ENCODE peak calls at places on chromosomes 4 and X, in five cellular contexts. One of them, this sample, is unnamed.

GRCh38 chr4:155442267-155443105 is 65.7 kb upstream of the MAP9 start:
- DNase-seq in HCT116: peak; percentile 49
- DNase-seq in hepatocyte: peak; percentile 83
- DNase-seq in GM23248: peak; percentile 70
- DNase-seq in brain microvascular endothelial cell: peak; percentile 79
- DNase-seq in this sample: peak; percentile 50

GRCh38 chr4:37946503-37947179 is 13.6 kb upstream of the PTTG2 start:
- DNase-seq in GM23248: no peak
- DNase-seq in HCT116: no peak
- DNase-seq in brain microvascular endothelial cell: no peak
- DNase-seq in hepatocyte: no peak
- DNase-seq in this sample: no peak

GRCh38 chr4:45621926-45622325 is 501.9 kb downstream of the GABRG1 start:
- DNase-seq in brain microvascular endothelial cell: peak; percentile 2
- DNase-seq in hepatocyte: peak; percentile 11
- DNase-seq in GM23248: peak; percentile 89
- DNase-seq in HCT116: no peak
- DNase-seq in this sample: no peak

GRCh38 chrX:40099046-40099968 is 1.5 kb upstream of the BCOR start:
- DNase-seq in HCT116: no peak
- DNase-seq in brain microvascular endothelial cell: no peak
- DNase-seq in GM23248: peak; percentile 59
- DNase-seq in hepatocyte: peak; percentile 55
- DNase-seq in this sample: no peak

GRCh38 chr4:41360214-41360910 is 103.6 kb downstream of the UCHL1 start:
- DNase-seq in GM23248: peak; percentile 72
- DNase-seq in brain microvascular endothelial cell: no peak
- DNase-seq in HCT116: no peak
- DNase-seq in hepatocyte: peak; percentile 82
- DNase-seq in this sample: peak; percentile 67

GRCh38 chr4:140110542-140110941 is 43.4 kb downstream of the MAML3 start:
- DNase-seq in brain microvascular endothelial cell: no peak
- DNase-seq in GM23248: no peak
- DNase-seq in HCT116: no peak
- DNase-seq in hepatocyte: no peak
- DNase-seq in this sample: no peak

GRCh38 chr4:98491862-98492554 is 166.4 kb downstream of the TSPAN5 start:
- DNase-seq in hepatocyte: peak; percentile 42
- DNase-seq in HCT116: no peak
- DNase-seq in brain microvascular endothelial cell: no peak
- DNase-seq in GM23248: peak; percentile 52
- DNase-seq in this sample: no peak

GRCh38 chr4:140928880-140929279 is 172.7 kb upstream of the TBC1D9 start:
- DNase-seq in hepatocyte: no peak
- DNase-seq in GM23248: peak; percentile 68
- DNase-seq in HCT116: no peak
- DNase-seq in brain microvascular endothelial cell: peak; percentile 55
- DNase-seq in this sample: no peak

GRCh38 chrX:154719132-154719675 is 31.7 kb downstream of the GAB3 start:
- DNase-seq in HCT116: no peak
- DNase-seq in GM23248: peak; percentile 72
- DNase-seq in hepatocyte: no peak
- DNase-seq in brain microvascular endothelial cell: peak; percentile 77
- DNase-seq in this sample: no peak

GRCh38 chr4:153792007-153792892 is 3.4 kb upstream of the SFRP2 start:
- DNase-seq in brain microvascular endothelial cell: peak; percentile 42
- DNase-seq in GM23248: peak; percentile 81
- DNase-seq in HCT116: no peak
- DNase-seq in hepatocyte: peak; percentile 78
- DNase-seq in this sample: no peak

GRCh38 chr4:128916832-128917231 is 107.3 kb downstream of the JADE1 start:
- DNase-seq in GM23248: no peak
- DNase-seq in hepatocyte: no peak
- DNase-seq in HCT116: no peak
- DNase-seq in brain microvascular endothelial cell: no peak
- DNase-seq in this sample: no peak

GRCh38 chr4:153651041-153651960 is 32.8 kb upstream of the TLR2 start:
- DNase-seq in HCT116: no peak
- DNase-seq in brain microvascular endothelial cell: peak; percentile 32
- DNase-seq in hepatocyte: no peak
- DNase-seq in GM23248: peak; percentile 59
- DNase-seq in this sample: no peak

GRCh38 chr4:182519528-182519927 is 276.3 kb downstream of the TENM3 start:
- DNase-seq in hepatocyte: no peak
- DNase-seq in brain microvascular endothelial cell: no peak
- DNase-seq in GM23248: no peak
- DNase-seq in HCT116: no peak
- DNase-seq in this sample: no peak

GRCh38 chr4:21410372-21410771 is 538.2 kb downstream of the KCNIP4 start:
- DNase-seq in GM23248: no peak
- DNase-seq in brain microvascular endothelial cell: no peak
- DNase-seq in hepatocyte: no peak
- DNase-seq in HCT116: no peak
- DNase-seq in this sample: no peak

GRCh38 chr4:5371415-5372190 is 320.3 kb downstream of the STK32B start:
- DNase-seq in HCT116: no peak
- DNase-seq in brain microvascular endothelial cell: peak; percentile 65
- DNase-seq in hepatocyte: no peak
- DNase-seq in GM23248: peak; percentile 59
- DNase-seq in this sample: peak; percentile 59

GRCh38 chrX:18714910-18715309 is 7.5 kb downstream of the PPEF1 start:
- DNase-seq in HCT116: peak; percentile 10
- DNase-seq in hepatocyte: no peak
- DNase-seq in brain microvascular endothelial cell: no peak
- DNase-seq in GM23248: no peak
- DNase-seq in this sample: no peak

GRCh38 chrX:97389761-97390192 is 506.1 kb downstream of the RPA4 start:
- DNase-seq in brain microvascular endothelial cell: peak; percentile 77
- DNase-seq in GM23248: peak; percentile 71
- DNase-seq in hepatocyte: peak; percentile 45
- DNase-seq in HCT116: peak; percentile 7
- DNase-seq in this sample: no peak

GRCh38 chrX:13094780-13095425 is 50.5 kb upstream of the FAM9C start:
- DNase-seq in hepatocyte: no peak
- DNase-seq in GM23248: no peak
- DNase-seq in HCT116: no peak
- DNase-seq in brain microvascular endothelial cell: peak; percentile 48
- DNase-seq in this sample: no peak

GRCh38 chr4:82694106-82694505 is 104.5 kb downstream of the SCD5 start:
- DNase-seq in brain microvascular endothelial cell: no peak
- DNase-seq in HCT116: no peak
- DNase-seq in GM23248: no peak
- DNase-seq in hepatocyte: no peak
- DNase-seq in this sample: no peak

GRCh38 chr4:146192060-146192459 is 16.5 kb downstream of the LSM6 start:
- DNase-seq in hepatocyte: peak; percentile 47
- DNase-seq in HCT116: no peak
- DNase-seq in brain microvascular endothelial cell: no peak
- DNase-seq in GM23248: peak; percentile 35
- DNase-seq in this sample: peak; percentile 68

GRCh38 chr4:3301450-3302163 is 8.8 kb downstream of the RGS12 start:
- DNase-seq in GM23248: no peak
- DNase-seq in hepatocyte: no peak
- DNase-seq in HCT116: no peak
- DNase-seq in brain microvascular endothelial cell: no peak
- DNase-seq in this sample: no peak

GRCh38 chrX:20513185-20513584 is 246.5 kb upstream of the RPS6KA3 start:
- DNase-seq in brain microvascular endothelial cell: no peak
- DNase-seq in GM23248: no peak
- DNase-seq in hepatocyte: no peak
- DNase-seq in HCT116: no peak
- DNase-seq in this sample: no peak

GRCh38 chr4:1644906-1645657 is 39.0 kb downstream of the FAM53A start:
- DNase-seq in GM23248: peak; percentile 50
- DNase-seq in brain microvascular endothelial cell: peak; percentile 7
- DNase-seq in HCT116: no peak
- DNase-seq in hepatocyte: peak; percentile 71
- DNase-seq in this sample: no peak

GRCh38 chr4:145531193-145531592 is 49.5 kb downstream of the SMAD1 start:
- DNase-seq in brain microvascular endothelial cell: no peak
- DNase-seq in hepatocyte: no peak
- DNase-seq in HCT116: no peak
- DNase-seq in GM23248: no peak
- DNase-seq in this sample: no peak

GRCh38 chr4:112807083-112807482 is 170.1 kb downstream of the LARP7 start:
- DNase-seq in HCT116: no peak
- DNase-seq in GM23248: no peak
- DNase-seq in brain microvascular endothelial cell: no peak
- DNase-seq in hepatocyte: no peak
- DNase-seq in this sample: no peak

GRCh38 chr4:182878633-182879495 is 38.3 kb downstream of the DCTD start:
- DNase-seq in hepatocyte: no peak
- DNase-seq in GM23248: no peak
- DNase-seq in HCT116: no peak
- DNase-seq in brain microvascular endothelial cell: no peak
- DNase-seq in this sample: no peak

GRCh38 chrX:10769165-10769564 is 148.8 kb upstream of the MID1 start:
- DNase-seq in GM23248: peak; percentile 71
- DNase-seq in hepatocyte: peak; percentile 33
- DNase-seq in brain microvascular endothelial cell: peak; percentile 8
- DNase-seq in HCT116: peak; percentile 2
- DNase-seq in this sample: peak; percentile 5

GRCh38 chr4:186069734-186070133 is 778 bp downstream of the TLR3 start:
- DNase-seq in brain microvascular endothelial cell: no peak
- DNase-seq in hepatocyte: no peak
- DNase-seq in HCT116: no peak
- DNase-seq in GM23248: no peak
- DNase-seq in this sample: no peak
- H3K4me3 ChIP-seq in brain microvascular endothelial cell: no peak overlapping the region
- H3K4me3 ChIP-seq in hepatocyte: no peak overlapping the region
- H3K4me3 ChIP-seq in HCT116: no peak overlapping the region
- H3K4me3 ChIP-seq in GM23248: peak overlapping the region; percentile 84
- H3K4me3 ChIP-seq in this sample: no peak overlapping the region

DNA sequence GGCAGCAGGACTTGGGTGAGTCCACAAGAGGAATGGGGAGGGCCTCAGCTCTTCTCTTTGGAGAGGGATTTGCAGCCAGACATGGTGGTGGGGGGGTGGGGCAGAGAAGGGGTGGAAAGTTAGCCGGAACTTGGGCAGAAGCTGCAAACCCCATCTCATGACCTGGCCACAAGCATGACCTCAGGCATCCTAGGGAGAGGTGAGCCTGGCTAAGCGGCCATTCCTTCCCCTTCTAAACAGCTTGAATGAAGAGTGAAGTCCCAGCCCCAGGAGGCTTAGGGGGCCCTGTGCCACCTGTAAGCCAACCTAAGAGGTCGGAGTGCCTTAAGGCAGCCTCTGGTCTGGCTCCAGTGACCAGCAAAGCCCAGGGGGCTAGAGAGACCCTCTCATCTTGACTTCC is 78.5 kb downstream of the STARD8 start:
- DNase-seq in GM23248: no peak
- DNase-seq in hepatocyte: no peak
- DNase-seq in brain microvascular endothelial cell: no peak
- DNase-seq in HCT116: no peak
- DNase-seq in this sample: no peak
- H3K27me3 ChIP-seq in GM23248: no peaks in the 10 kb centered on the region
- H3K27me3 ChIP-seq in hepatocyte: no peaks in the 10 kb centered on the region
- H3K27me3 ChIP-seq in brain microvascular endothelial cell: no peaks in the 10 kb centered on the region
- H3K27me3 ChIP-seq in HCT116: no peaks in the 10 kb centered on the region
- H3K27me3 ChIP-seq in this sample: no peaks in the 10 kb centered on the region

GRCh38 chr4:39348371-39349265 is 17.5 kb downstream of the RFC1 start:
- DNase-seq in HCT116: no peak
- DNase-seq in brain microvascular endothelial cell: peak; percentile 51
- DNase-seq in hepatocyte: peak; percentile 10
- DNase-seq in GM23248: peak; percentile 19
- DNase-seq in this sample: no peak

GRCh38 chr4:39357002-39357401 is 9.2 kb downstream of the RFC1 start:
- DNase-seq in HCT116: no peak
- DNase-seq in GM23248: no peak
- DNase-seq in hepatocyte: no peak
- DNase-seq in brain microvascular endothelial cell: no peak
- DNase-seq in this sample: no peak

GRCh38 chr4:39354178-39354503 is 12.0 kb downstream of the RFC1 start:
- DNase-seq in GM23248: no peak
- DNase-seq in brain microvascular endothelial cell: no peak
- DNase-seq in hepatocyte: peak; percentile 12
- DNase-seq in HCT116: no peak
- DNase-seq in this sample: no peak

GRCh38 chr4:39349326-39349725 is 16.8 kb downstream of the RFC1 start:
- DNase-seq in hepatocyte: no peak
- DNase-seq in GM23248: no peak
- DNase-seq in brain microvascular endothelial cell: no peak
- DNase-seq in HCT116: no peak
- DNase-seq in this sample: no peak

DNA sequence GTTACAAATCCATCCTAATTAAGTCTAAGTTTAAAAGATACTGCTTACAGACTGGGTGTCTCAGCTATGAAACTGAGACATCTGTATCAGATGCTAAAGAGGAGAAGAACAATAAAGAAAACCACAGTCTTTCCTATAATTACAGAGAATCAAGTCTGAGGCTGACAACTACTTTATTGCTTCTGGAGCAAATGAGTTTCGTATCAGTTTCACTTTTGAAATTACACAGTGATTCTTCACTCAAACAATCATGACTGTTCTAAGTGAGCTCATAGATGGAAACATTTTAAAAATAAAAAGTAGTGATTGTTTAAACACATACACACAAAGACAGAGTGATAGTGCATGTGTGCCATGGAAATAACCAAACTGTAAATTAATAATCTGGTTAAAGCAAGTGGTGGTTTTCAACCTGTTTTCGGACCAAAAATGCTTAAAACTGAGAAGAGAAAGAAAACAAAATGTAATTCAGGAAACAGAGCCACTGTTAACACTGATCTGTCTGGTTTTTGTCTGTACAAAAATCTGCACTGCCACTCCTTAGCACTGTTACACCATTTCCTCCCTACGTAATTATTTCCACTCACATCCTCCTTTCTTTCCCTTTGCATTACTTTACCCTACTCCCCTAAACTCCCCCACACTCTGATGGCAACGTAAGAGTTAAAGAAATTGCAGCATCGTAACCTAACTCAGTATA is 12.5 kb downstream of the RFC1 start:
- DNase-seq in brain microvascular endothelial cell: no peak
- DNase-seq in HCT116: no peak
- DNase-seq in GM23248: peak; percentile 74
- DNase-seq in hepatocyte: peak; percentile 20
- DNase-seq in this sample: no peak
- H3K4me3 ChIP-seq in brain microvascular endothelial cell: peak overlapping the region; percentile 9
- H3K4me3 ChIP-seq in HCT116: no peak overlapping the region
- H3K4me3 ChIP-seq in GM23248: peak overlapping the region; percentile 75
- H3K4me3 ChIP-seq in hepatocyte: peak overlapping the region; percentile 1
- H3K4me3 ChIP-seq in this sample: no peak overlapping the region

GRCh38 chr4:7967501-7968261 is 28.0 kb upstream of the AFAP1 start:
- DNase-seq in HCT116: no peak
- DNase-seq in hepatocyte: no peak
- DNase-seq in GM23248: peak; percentile 55
- DNase-seq in brain microvascular endothelial cell: no peak
- DNase-seq in this sample: no peak

GRCh38 chr4:7971159-7971631 is 31.5 kb upstream of the AFAP1 start:
- DNase-seq in GM23248: no peak
- DNase-seq in brain microvascular endothelial cell: no peak
- DNase-seq in hepatocyte: no peak
- DNase-seq in HCT116: no peak
- DNase-seq in this sample: no peak

GRCh38 chr4:7968262-7968896 is 28.7 kb upstream of the AFAP1 start:
- DNase-seq in HCT116: no peak
- DNase-seq in GM23248: no peak
- DNase-seq in brain microvascular endothelial cell: no peak
- DNase-seq in hepatocyte: no peak
- DNase-seq in this sample: no peak

GRCh38 chr4:7971881-7972500 is 32.3 kb upstream of the AFAP1 start:
- DNase-seq in brain microvascular endothelial cell: no peak
- DNase-seq in GM23248: peak; percentile 37
- DNase-seq in hepatocyte: no peak
- DNase-seq in HCT116: no peak
- DNase-seq in this sample: no peak

GRCh38 chr4:7970031-7970946 is 30.6 kb upstream of the AFAP1 start:
- DNase-seq in brain microvascular endothelial cell: peak; percentile 65
- DNase-seq in hepatocyte: peak; percentile 79
- DNase-seq in GM23248: peak; percentile 43
- DNase-seq in HCT116: no peak
- DNase-seq in this sample: peak; percentile 69
- H3K27me3 ChIP-seq in brain microvascular endothelial cell: no peaks in the 10 kb centered on the region
- H3K27me3 ChIP-seq in hepatocyte: no peaks in the 10 kb centered on the region
- H3K27me3 ChIP-seq in GM23248: no peaks in the 10 kb centered on the region
- H3K27me3 ChIP-seq in HCT116: no peaks in the 10 kb centered on the region
- H3K27me3 ChIP-seq in this sample: no peaks in the 10 kb centered on the region